ENCODE peak calls at places on chromosomes 3 and 15, in ten cellular contexts. E, Y, D, O, J, H, S, A, L and M are unnamed samples.

GRCh38 chr3:74614133-74614967 is at the start of gene CNTN3:
- DNase-seq in E (peak; percentile 48), Y (no peak), D (peak; percentile 72), O (no peak), J (peak; percentile 7), H (peak; percentile 72), S (no peak), A (no peak), L (no peak), M (no peak)

GRCh38 chr15:79834496-79834895 is 62.3 kb downstream of the MTHFS start:
- DNase-seq in E (peak; percentile 75), Y (no peak), D (peak; percentile 79), O (no peak), J (no peak), H (no peak), S (no peak), A (no peak), L (no peak), M (no peak)

GRCh38 chr3:47877288-47877687 is 74.3 kb downstream of the DHX30 start:
- DNase-seq in E (no peak), Y (no peak), D (no peak), O (no peak), J (peak; percentile 40), H (no peak), S (no peak), A (peak; percentile 13), L (no peak), M (no peak)

GRCh38 chr15:39851505-39852082 is 68.5 kb downstream of the GPR176 start:
- DNase-seq in E (no peak), Y (no peak), D (no peak), O (no peak), J (peak; percentile 69), H (no peak), S (no peak), A (no peak), L (no peak), M (no peak)

GRCh38 chr3:182925330-182925943 is 54.9 kb downstream of the DCUN1D1 start:
- DNase-seq in E (no peak), Y (no peak), D (no peak), O (no peak), J (peak; percentile 28), H (no peak), S (no peak), A (peak; percentile 4), L (no peak), M (no peak)

GRCh38 chr3:5787863-5788488 is 600.5 kb downstream of the EDEM1 start:
- DNase-seq in E (no peak), Y (no peak), D (no peak), O (no peak), J (no peak), H (no peak), S (peak; percentile 57), A (no peak), L (no peak), M (no peak)

GRCh38 chr3:140223631-140224030 is 288.6 kb downstream of the CLSTN2 start:
- DNase-seq in E (no peak), Y (no peak), D (no peak), O (peak; percentile 80), J (peak; percentile 90), H (no peak), S (no peak), A (peak; percentile 66), L (no peak), M (peak; percentile 96)

GRCh38 chr3:127420825-127421224 is 133.0 kb upstream of the PRR20G start:
- DNase-seq in E (no peak), Y (no peak), D (no peak), O (no peak), J (no peak), H (peak; percentile 69), S (no peak), A (no peak), L (no peak), M (no peak)

GRCh38 chr3:15279671-15280402 is 52.5 kb downstream of the SH3BP5 start:
- DNase-seq in E (no peak), Y (no peak), D (no peak), O (no peak), J (no peak), H (no peak), S (no peak), A (no peak), L (no peak), M (no peak)

GRCh38 chr3:120448707-120449650 is 1.8 kb downstream of the FSTL1 start:
- DNase-seq in E (no peak), Y (no peak), D (no peak), O (peak; percentile 72), J (peak; percentile 91), H (no peak), S (no peak), A (peak; percentile 54), L (no peak), M (peak; percentile 49)

GRCh38 chr3:156307704-156308103 is 187.3 kb downstream of the KCNAB1 start:
- DNase-seq in E (no peak), Y (peak; percentile 41), D (no peak), O (no peak), J (peak; percentile 84), H (no peak), S (peak; percentile 90), A (peak; percentile 93), L (no peak), M (no peak)

GRCh38 chr15:80207887-80208286 is 44.1 kb downstream of the CTXND1 start:
- DNase-seq in E (no peak), Y (no peak), D (no peak), O (peak; percentile 66), J (no peak), H (no peak), S (no peak), A (no peak), L (no peak), M (no peak)

GRCh38 chr15:70474682-70475438 is 288.5 kb downstream of the UACA start:
- DNase-seq in E (peak; percentile 89), Y (peak; percentile 64), D (peak; percentile 90), O (peak; percentile 97), J (peak; percentile 100), H (no peak), S (peak; percentile 87), A (peak; percentile 88), L (no peak), M (peak; percentile 63)
- H3K4me3 ChIP-seq in E (peak overlapping the region; percentile 34), Y (peak overlapping the region; percentile 8), D (peak overlapping the region; percentile 18), O (peak overlapping the region; percentile 40), J (peak overlapping the region; percentile 38), H (peak overlapping the region; percentile 4), S (peak overlapping the region; percentile 25), A (peak overlapping the region; percentile 35), L (no peak overlapping the region), M (no peak overlapping the region)

GRCh38 chr3:160757624-160758106 is 1.6 kb downstream of the PPM1L start:
- DNase-seq in E (no peak), Y (no peak), D (no peak), O (no peak), J (no peak), H (no peak), S (no peak), A (no peak), L (peak; percentile 51), M (no peak)

GRCh38 chr3:160756907-160757623 is 1.0 kb downstream of the PPM1L start:
- DNase-seq in E (no peak), Y (no peak), D (peak; percentile 63), O (no peak), J (no peak), H (peak; percentile 82), S (no peak), A (no peak), L (no peak), M (no peak)

GRCh38 chr3:160754855-160755747 is 930 bp upstream of the PPM1L start:
- DNase-seq in E (peak; percentile 94), Y (peak; percentile 87), D (peak; percentile 97), O (peak; percentile 82), J (peak; percentile 85), H (peak; percentile 98), S (peak; percentile 92), A (peak; percentile 88), L (peak; percentile 95), M (peak; percentile 68)

GRCh38 chr3:160755776-160756304 is at the start of gene PPM1L:
- DNase-seq in E (peak; percentile 82), Y (peak; percentile 18), D (peak; percentile 88), O (peak; percentile 47), J (peak; percentile 25), H (peak; percentile 95), S (peak; percentile 52), A (peak; percentile 25), L (peak; percentile 86), M (no peak)

GRCh38 chr3:160758929-160759577 is 3.0 kb downstream of the PPM1L start:
- DNase-seq in E (no peak), Y (no peak), D (no peak), O (no peak), J (no peak), H (no peak), S (no peak), A (no peak), L (peak; percentile 4), M (no peak)
- TF ChIP-seq CTCF in E (no peak), Y (no peak), D (no peak), O (no peak), J (no peak), H (no peak), S (peak; percentile 25), A (no peak), L (peak; percentile 54), M (no peak)

DNA sequence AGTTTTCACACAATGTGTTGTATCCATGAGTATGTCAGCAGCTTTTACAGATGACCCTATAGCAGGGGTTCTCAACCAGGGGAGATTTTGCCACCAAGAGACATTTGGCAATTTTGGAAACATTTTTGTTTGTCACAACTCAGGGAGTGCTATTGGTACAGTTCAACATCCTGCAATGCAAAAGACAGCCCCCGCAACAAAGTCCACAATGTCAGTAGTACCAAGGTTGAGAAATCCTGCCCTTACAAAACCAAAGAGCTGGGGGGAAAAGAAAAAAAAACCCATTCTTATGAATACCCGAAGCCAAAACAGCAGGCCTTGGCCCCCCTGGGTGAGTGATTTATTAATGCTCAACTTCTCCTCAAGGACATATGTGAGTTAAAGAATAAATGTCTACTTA is 99.1 kb downstream of the LARS2 start:
- DNase-seq in E (no peak), Y (no peak), D (no peak), O (no peak), J (no peak), H (no peak), S (no peak), A (no peak), L (no peak), M (no peak)
- H3K36me3 ChIP-seq in E (peaks cover 52% of the 10 kb centered on the region), Y (peaks cover 4% of the 10 kb centered on the region), D (peaks cover 18% of the 10 kb centered on the region), O (peaks cover 5% of the 10 kb centered on the region), J (no peaks in the 10 kb centered on the region), H (peaks cover 89% of the 10 kb centered on the region), S (peaks cover 8% of the 10 kb centered on the region), A (peaks cover 10% of the 10 kb centered on the region), L (peaks cover 86% of the 10 kb centered on the region), M (peaks cover 2% of the 10 kb centered on the region)

DNA sequence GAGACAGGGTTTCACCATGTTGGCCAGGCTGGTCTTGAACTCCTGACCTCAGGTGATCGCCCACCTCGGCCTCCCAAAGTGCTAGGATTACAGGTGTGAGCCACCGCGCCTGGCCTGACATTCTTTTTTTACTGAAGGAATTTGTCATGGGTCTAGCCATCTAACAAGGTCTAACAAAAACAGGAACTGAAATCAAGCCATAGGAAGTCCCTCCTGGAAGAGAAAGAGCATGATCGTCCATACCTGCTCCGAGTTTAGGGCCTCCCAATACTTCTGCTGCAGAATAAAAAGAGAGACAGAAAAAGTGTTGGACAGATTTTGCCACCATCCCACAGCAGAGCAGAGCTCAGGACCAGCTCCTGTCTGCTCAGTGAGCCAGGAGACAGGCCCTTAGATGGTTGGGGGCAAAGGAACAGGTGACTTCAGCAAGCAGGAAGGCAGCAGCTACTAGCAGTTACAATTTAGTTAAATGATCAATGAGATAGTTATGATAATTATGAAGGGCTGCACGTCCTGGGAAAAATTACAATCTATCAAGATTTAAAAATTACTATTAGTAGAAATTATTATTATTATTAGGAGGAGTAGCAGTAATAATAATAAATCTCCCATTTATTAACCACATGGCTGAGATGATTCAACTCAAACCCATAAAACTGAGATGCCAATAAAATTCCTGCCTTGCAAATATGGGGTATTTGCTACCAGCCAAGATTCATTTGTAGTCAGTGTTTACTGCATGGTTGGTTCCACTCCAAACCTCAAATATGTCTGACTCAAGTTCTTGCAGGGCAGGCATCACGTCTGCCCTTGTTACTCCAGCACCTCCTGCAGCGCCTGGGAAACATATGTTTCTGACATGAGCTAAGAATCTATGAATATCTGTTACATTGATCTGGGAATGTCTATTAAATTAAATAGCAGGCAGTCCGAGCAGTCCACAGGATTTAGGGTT is 40.1 kb downstream of the TMEM44 start:
- DNase-seq in E (no peak), Y (no peak), D (no peak), O (peak; percentile 100), J (peak; percentile 100), H (no peak), S (peak; percentile 55), A (peak; percentile 99), L (peak; percentile 20), M (peak; percentile 100)
- H3K4me3 ChIP-seq in E (no peak overlapping the region), Y (no peak overlapping the region), D (no peak overlapping the region), O (no peak overlapping the region), J (no peak overlapping the region), H (no peak overlapping the region), S (no peak overlapping the region), A (no peak overlapping the region), L (no peak overlapping the region), M (no peak overlapping the region)